ENCODE peak calls at places on chromosomes 13 and 19, in seven cellular contexts. O is H1; Q is dorsolateral prefrontal cortex; Y is CD8-positive, alpha-beta memory T cell; N is HFF-Myc; Z is AG09309; P is A549. J is an unnamed sample.

GRCh38 chr19:33233056-33233873 is 7.6 kb upstream of the SLC7A10 start:
- DNase-seq in O (no peak), Q (no peak), Y (no peak), N (no peak), Z (no peak), P (no peak), J (no peak)

GRCh38 chr13:111491021-111491420 is 170.6 kb downstream of the TEX29 start:
- DNase-seq in O (no peak), Q (no peak), Y (no peak), N (no peak), Z (no peak), P (no peak), J (no peak)

GRCh38 chr19:45352471-45352870 is 11.9 kb downstream of the KLC3 start:
- DNase-seq in O (no peak), Q (no peak), Y (no peak), N (no peak), Z (no peak), P (no peak), J (no peak)

GRCh38 chr13:110070511-110071120 is 236.3 kb downstream of the COL4A1 start:
- DNase-seq in O (no peak), Q (no peak), Y (no peak), N (no peak), Z (peak; percentile 8), P (no peak), J (no peak)

GRCh38 chr19:29545866-29546582 is 20.2 kb downstream of the VSTM2B start:
- DNase-seq in O (no peak), Q (no peak), Y (no peak), N (no peak), Z (no peak), P (no peak), J (no peak)

GRCh38 chr13:31945202-31945978 is 86.2 kb upstream of the FRY start:
- DNase-seq in O (no peak), Q (peak; percentile 67), Y (no peak), N (peak; percentile 32), Z (peak; percentile 84), P (peak; percentile 10), J (peak; percentile 77)

GRCh38 chr13:44237276-44237767 is 136.3 kb upstream of the SERP2 start:
- DNase-seq in O (no peak), Q (no peak), Y (no peak), N (peak; percentile 82), Z (peak; percentile 89), P (peak; percentile 60), J (no peak)

GRCh38 chr13:51849145-51850101 is 4.4 kb upstream of the TMEM272 start:
- DNase-seq in O (peak; percentile 67), Q (no peak), Y (no peak), N (no peak), Z (no peak), P (peak; percentile 14), J (no peak)

GRCh38 chr13:63161219-63161618 is 1745.6 kb upstream of the PCDH20 start:
- DNase-seq in O (no peak), Q (no peak), Y (no peak), N (no peak), Z (no peak), P (no peak), J (no peak)

GRCh38 chr19:542173-542866 is 1.5 kb upstream of the GZMM start:
- DNase-seq in O (no peak), Q (no peak), Y (no peak), N (no peak), Z (no peak), P (no peak), J (peak; percentile 75)

GRCh38 chr19:28500982-28501633 is 711.8 kb downstream of the UQCRFS1 start:
- DNase-seq in O (no peak), Q (no peak), Y (no peak), N (no peak), Z (no peak), P (no peak), J (no peak)

GRCh38 chr19:12952488-12953455 is 4.3 kb downstream of the GADD45GIP1 start:
- DNase-seq in O (no peak), Q (peak; percentile 70), Y (no peak), N (no peak), Z (no peak), P (no peak), J (no peak)

GRCh38 chr19:4653793-4654436 is 14.6 kb downstream of the TNFAIP8L1 start:
- DNase-seq in O (no peak), Q (no peak), Y (no peak), N (no peak), Z (no peak), P (no peak), J (peak; percentile 20)

GRCh38 chr13:23445794-23446193 is 12.3 kb upstream of the SACS start:
- DNase-seq in O (no peak), Q (no peak), Y (no peak), N (no peak), Z (no peak), P (no peak), J (no peak)

GRCh38 chr13:30696278-30697176 is 38.8 kb upstream of the ALOX5AP start:
- DNase-seq in O (no peak), Q (no peak), Y (no peak), N (no peak), Z (no peak), P (no peak), J (peak; percentile 62)

GRCh38 chr13:39955560-39955959 is 300.1 kb downstream of the COG6 start:
- DNase-seq in O (no peak), Q (no peak), Y (no peak), N (no peak), Z (no peak), P (no peak), J (no peak)

GRCh38 chr13:49641810-49642291 is 13.5 kb downstream of the ARL11 start:
- DNase-seq in O (no peak), Q (no peak), Y (no peak), N (peak; percentile 38), Z (peak; percentile 81), P (no peak), J (no peak)

GRCh38 chr19:4922530-4923378 is 13.5 kb downstream of the UHRF1 start:
- DNase-seq in O (no peak), Q (no peak), Y (no peak), N (no peak), Z (no peak), P (no peak), J (peak; percentile 68)

GRCh38 chr13:70108276-70108845 is at the start of gene KLHL1:
- DNase-seq in O (no peak), Q (no peak), Y (no peak), N (no peak), Z (no peak), P (no peak), J (no peak)

GRCh38 chr19:29499261-29499920 is 26.4 kb upstream of the VSTM2B start:
- DNase-seq in O (no peak), Q (peak; percentile 40), Y (no peak), N (no peak), Z (no peak), P (peak; percentile 22), J (peak; percentile 14)

GRCh38 chr13:111536239-111536638 is 215.8 kb downstream of the TEX29 start:
- DNase-seq in O (no peak), Q (no peak), Y (no peak), N (no peak), Z (no peak), P (no peak), J (no peak)

GRCh38 chr13:27822258-27822872 is 30.1 kb downstream of the GSX1 start:
- DNase-seq in O (no peak), Q (no peak), Y (no peak), N (no peak), Z (no peak), P (no peak), J (no peak)
- H3K4me3 ChIP-seq in O (no peak overlapping the region), Q (no peak overlapping the region), Y (no peak overlapping the region), N (no peak overlapping the region), Z (no peak overlapping the region), P (no peak overlapping the region), J (no peak overlapping the region)

DNA sequence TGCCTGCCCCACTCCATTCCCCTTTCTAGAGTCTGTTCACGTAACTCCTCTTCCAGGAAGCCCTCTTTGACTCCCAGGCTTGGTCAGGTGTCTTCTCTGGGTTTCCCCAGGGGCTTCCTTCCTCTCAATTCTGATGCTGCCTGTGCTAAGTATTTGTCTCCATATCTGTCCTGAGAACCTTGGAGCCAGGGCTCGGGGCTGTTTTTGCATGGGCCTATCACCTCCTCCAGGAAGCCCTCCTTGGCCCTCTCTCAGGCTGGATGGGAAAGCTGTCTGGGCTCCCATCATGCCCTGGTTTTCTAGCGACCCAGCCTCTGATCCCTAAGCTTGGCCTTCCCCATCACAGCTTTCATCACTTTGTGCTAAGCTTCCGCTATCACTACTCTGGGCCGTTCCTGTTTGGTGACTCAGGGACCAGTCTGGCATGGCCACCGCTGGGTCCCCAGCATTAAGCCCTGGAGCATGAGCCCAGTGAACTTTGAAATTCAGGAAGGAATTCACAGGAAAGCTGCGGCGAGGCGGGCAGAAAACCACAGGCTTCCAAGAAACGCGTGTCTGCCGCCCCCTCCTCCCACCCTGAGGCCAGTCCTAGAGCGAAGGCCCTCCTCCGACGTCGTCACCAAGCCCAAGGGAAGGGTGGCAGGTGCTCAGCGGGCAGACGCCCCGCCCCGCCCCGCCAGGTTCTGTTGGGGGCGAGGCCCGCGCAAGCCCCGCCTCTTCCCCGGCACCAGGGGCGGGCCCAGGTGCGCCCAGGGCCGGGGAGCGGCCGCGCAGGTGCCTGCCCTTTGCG is 482 bp upstream of the SPINT2 start:
- DNase-seq in O (peak; percentile 80), Q (no peak), Y (peak; percentile 39), N (no peak), Z (no peak), P (peak; percentile 87), J (peak; percentile 94)
- H3K4me3 ChIP-seq in O (peak overlapping the region; percentile 89), Q (peak overlapping the region; percentile 63), Y (peak overlapping the region; percentile 55), N (peak overlapping the region; percentile 35), Z (peak overlapping the region; percentile 15), P (peak overlapping the region; percentile 67), J (peak overlapping the region; percentile 78)

DNA sequence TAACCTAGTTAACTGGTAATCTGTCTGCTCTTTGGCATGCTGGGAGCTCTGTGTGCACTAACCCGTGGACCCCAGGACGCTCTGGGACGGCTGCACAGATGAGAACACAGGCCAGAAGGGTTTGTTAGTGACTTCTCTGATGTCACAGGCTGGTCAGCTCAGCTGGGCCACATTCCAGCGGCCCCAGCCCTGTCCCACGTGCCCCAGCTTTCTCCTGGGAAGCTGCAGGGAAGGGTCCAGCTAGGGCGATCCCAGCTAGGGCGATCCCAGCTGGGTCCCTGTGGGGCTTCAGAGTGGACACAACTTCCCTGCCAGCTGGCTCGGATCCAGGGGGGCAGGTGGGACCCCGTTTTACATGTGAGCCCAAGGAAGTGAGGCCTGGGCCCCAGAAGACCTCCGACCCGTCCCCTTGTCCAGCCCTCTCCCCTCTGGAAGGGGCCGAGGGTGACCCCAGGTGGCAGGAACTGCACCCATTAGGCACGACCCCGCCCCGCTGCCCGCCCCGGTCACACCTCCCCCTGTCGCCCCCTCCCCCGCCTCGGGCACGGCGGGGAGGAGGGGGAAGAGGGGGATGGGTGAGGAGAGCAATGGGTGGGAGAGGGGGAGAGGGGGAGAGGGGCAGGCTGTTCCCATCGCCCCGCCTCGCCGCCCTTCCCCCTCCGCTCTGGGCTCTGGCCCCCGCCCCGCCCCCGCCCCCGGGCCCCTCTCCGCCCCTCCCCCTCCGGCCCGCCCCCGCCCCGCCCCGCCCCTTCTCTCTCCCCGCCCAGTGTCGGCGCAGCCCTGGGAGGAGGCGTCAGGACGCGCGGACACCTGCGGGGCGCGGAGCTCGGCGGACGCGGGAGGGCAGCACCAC is 75.2 kb upstream of the MCF2L start:
- DNase-seq in O (peak; percentile 36), Q (no peak), Y (no peak), N (no peak), Z (no peak), P (no peak), J (peak; percentile 72)
- H3K4me3 ChIP-seq in O (peak overlapping the region; percentile 13), Q (peak overlapping the region; percentile 46), Y (no peak overlapping the region), N (no peak overlapping the region), Z (no peak overlapping the region), P (peak overlapping the region; percentile 54), J (no peak overlapping the region)

DNA sequence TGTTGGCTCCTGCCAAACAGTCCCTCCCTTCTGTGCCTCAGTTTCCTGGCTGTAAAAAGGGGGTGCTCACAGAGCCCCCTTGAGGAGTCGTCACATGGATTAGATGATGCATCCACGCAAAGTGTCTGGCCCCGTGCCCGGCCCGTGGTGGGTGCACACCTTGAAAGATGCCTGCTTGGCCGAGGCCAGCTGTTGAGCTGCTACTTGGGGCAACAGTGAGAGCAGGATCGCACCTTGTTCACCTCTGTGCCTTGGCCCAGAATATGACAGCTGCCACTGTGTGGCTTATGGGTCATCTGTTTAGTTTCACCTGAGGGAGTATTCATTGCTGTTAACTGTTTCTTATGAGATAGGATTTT is 17.7 kb downstream of the CRTC1 start:
- DNase-seq in O (no peak), Q (no peak), Y (no peak), N (no peak), Z (no peak), P (no peak), J (no peak)
- H3K4me3 ChIP-seq in O (peak overlapping the region; percentile 41), Q (peak overlapping the region; percentile 50), Y (peak overlapping the region; percentile 72), N (peak overlapping the region; percentile 38), Z (peak overlapping the region; percentile 21), P (no peak overlapping the region), J (no peak overlapping the region)

J was measured in upper lobe of left lung.